ENCODE peak calls at places on chromosomes 2 and 18, in seven cellular contexts. H is adrenal gland, L is psoas muscle, S is mucosa of descending colon, D is foreskin fibroblast, M is choroid plexus epithelial cell, Y is HCT116. Z is an unnamed sample.

GRCh38 chr18:6327895-6328623 is 86.7 kb downstream of the L3MBTL4 start:
- DNase-seq in S (no peak), Y (no peak), M (no peak), D (no peak), H (no peak), L (no peak), Z (peak)

GRCh38 chr2:24957221-24957620 is 14.5 kb downstream of the DNAJC27 start:
- DNase-seq in D (no peak), Y (no peak), S (no peak), H (no peak), M (no peak), L (no peak), Z (no peak)

GRCh38 chr2:233116946-233117345 is 56.8 kb downstream of the INPP5D start:
- DNase-seq in H (no peak), D (no peak), L (no peak), S (no peak), Y (no peak), M (no peak), Z (no peak)

GRCh38 chr2:12389354-12390045 is 327.2 kb upstream of the TRIB2 start:
- DNase-seq in Y (no peak), M (peak), S (no peak), D (peak), L (no peak), H (no peak), Z (no peak)

GRCh38 chr2:79272616-79273015 is 113.1 kb upstream of the REG3A start:
- DNase-seq in L (no peak), H (no peak), S (no peak), Y (no peak), M (no peak), D (no peak), Z (no peak)

GRCh38 chr2:122748552-122749011 is 993.1 kb downstream of the TSN start:
- DNase-seq in L (no peak), S (no peak), Y (no peak), D (peak), M (peak), H (no peak), Z (no peak)

GRCh38 chr18:45320724-45321123 is 294.6 kb upstream of the SLC14A2 start:
- DNase-seq in Y (no peak), M (peak), D (no peak), L (no peak), S (no peak), H (no peak), Z (no peak)

GRCh38 chr18:64409511-64409910 is 260.6 kb upstream of the LINC00305 start:
- DNase-seq in Y (no peak), D (no peak), H (no peak), L (no peak), S (peak), M (peak), Z (no peak)

GRCh38 chr2:212288308-212288707 is 250.3 kb downstream of the ERBB4 start:
- DNase-seq in D (no peak), H (no peak), S (no peak), M (no peak), Y (no peak), L (no peak), Z (no peak)

GRCh38 chr2:10385933-10386773 is 62.0 kb downstream of the ODC1 start:
- DNase-seq in S (no peak), M (peak), L (no peak), H (no peak), D (peak), Y (no peak), Z (no peak)

GRCh38 chr18:76395609-76396008 is 99.4 kb downstream of the ZNF516 start:
- DNase-seq in D (no peak), S (no peak), M (no peak), L (no peak), H (no peak), Y (no peak), Z (no peak)

GRCh38 chr2:55869637-55870325 is 53.8 kb downstream of the EFEMP1 start:
- DNase-seq in D (peak), L (no peak), S (no peak), H (no peak), Y (no peak), M (peak), Z (no peak)

GRCh38 chr2:43018179-43019024 is 208.0 kb downstream of the ZFP36L2 start:
- DNase-seq in L (peak), Y (no peak), H (peak), S (peak), M (peak), D (peak), Z (no peak)

GRCh38 chr2:25374411-25374810 is 32.7 kb upstream of the DNMT3A start:
- DNase-seq in H (no peak), M (no peak), Y (no peak), L (no peak), S (no peak), D (no peak), Z (no peak)

GRCh38 chr2:27170569-27171337 is 21.9 kb downstream of the TCF23 start:
- DNase-seq in L (no peak), H (no peak), S (peak), D (no peak), Y (no peak), M (no peak), Z (no peak)

GRCh38 chr2:158602027-158602426 is 145.3 kb downstream of the PKP4 start:
- DNase-seq in Y (no peak), M (no peak), L (no peak), D (no peak), S (peak), H (no peak), Z (peak)

GRCh38 chr2:151261977-151262291 is 271 bp upstream of the RBM43 start:
- DNase-seq in M (no peak), L (no peak), Y (no peak), D (no peak), S (no peak), H (no peak), Z (no peak)

GRCh38 chr18:65547046-65547445 is 203.8 kb upstream of the CDH7 start:
- DNase-seq in L (no peak), M (no peak), H (no peak), Y (no peak), D (no peak), S (no peak), Z (no peak)

GRCh38 chr2:190578158-190579057 is 43.9 kb upstream of the NEMP2 start:
- DNase-seq in L (no peak), H (no peak), M (peak), D (no peak), S (peak), Y (peak), Z (no peak)

GRCh38 chr2:9975805-9976447 is 24.4 kb downstream of the GRHL1 start:
- DNase-seq in M (peak), L (peak), D (peak), H (peak), Y (peak), S (no peak), Z (peak)

GRCh38 chr18:6571239-6571602 is 156.5 kb upstream of the L3MBTL4 start:
- DNase-seq in S (no peak), D (no peak), H (no peak), Y (no peak), M (no peak), L (no peak), Z (no peak)

GRCh38 chr18:75088021-75088506 is 120.9 kb downstream of the PTGR3 start:
- DNase-seq in M (no peak), H (no peak), D (no peak), S (no peak), Y (no peak), L (no peak), Z (no peak)

GRCh38 chr2:40343904-40344303 is 108.0 kb downstream of the SLC8A1 start:
- DNase-seq in M (peak), Y (no peak), H (no peak), L (no peak), S (no peak), D (peak), Z (no peak)

DNA sequence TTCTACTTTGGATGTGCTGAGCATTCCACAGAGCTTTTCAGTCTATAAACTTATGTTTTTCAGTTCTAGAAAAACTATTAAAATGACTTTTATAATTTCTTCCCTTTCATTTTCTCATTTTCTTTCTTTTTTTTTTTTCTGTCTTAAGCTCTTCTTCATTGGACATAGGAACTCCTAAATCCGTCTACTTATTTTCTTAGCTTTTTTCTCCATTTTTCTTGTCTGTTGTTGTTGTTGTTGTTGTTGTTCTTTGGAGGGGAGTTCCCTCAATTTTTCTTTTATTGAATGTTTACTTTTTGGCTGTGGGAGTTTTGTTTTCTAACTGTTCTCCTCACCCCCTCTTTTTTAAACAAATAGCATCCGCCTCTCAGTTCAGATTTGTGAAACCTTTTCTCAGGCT is 7.9 kb downstream of the SOCS6 start:
- DNase-seq in M (no peak), H (no peak), L (no peak), S (no peak), Y (no peak), D (no peak), Z (no peak)
- H3K4me3 ChIP-seq in M (no peak), H (no peak), L (no peak), S (no peak), Y (no peak), D (peak), Z (no peak)

GRCh38 chr2:222698276-222698675 is 26.8 kb downstream of the MOGAT1 start:
- DNase-seq in D (no peak), L (no peak), S (no peak), Y (no peak), H (no peak), M (no peak), Z (no peak)

GRCh38 chr2:222689322-222689721 is 17.9 kb downstream of the MOGAT1 start:
- DNase-seq in M (no peak), S (no peak), Y (no peak), L (no peak), D (no peak), H (no peak), Z (no peak)

GRCh38 chr2:222688912-222689311 is 17.5 kb downstream of the MOGAT1 start:
- DNase-seq in M (no peak), L (no peak), S (no peak), Y (no peak), H (no peak), D (no peak), Z (no peak)

GRCh38 chr2:222690564-222691200 is 19.2 kb downstream of the MOGAT1 start:
- DNase-seq in D (peak), M (peak), L (peak), Y (peak), H (peak), S (peak), Z (peak)

GRCh38 chr2:222693837-222694236 is 22.4 kb downstream of the MOGAT1 start:
- DNase-seq in H (no peak), D (no peak), S (no peak), M (peak), L (no peak), Y (peak), Z (no peak)
- TF ChIP-seq CTCF in H (no peak), D (no peak), S (no peak), M (peak), L (peak), Y (peak), Z (peak)

GRCh38 chr2:20369366-20369765 is 18.7 kb upstream of the PUM2 start:
- DNase-seq in L (no peak), M (no peak), H (peak), D (no peak), S (no peak), Y (no peak), Z (no peak)
- H3K4me3 ChIP-seq in L (no peak), M (no peak), H (no peak), D (no peak), S (no peak), Y (no peak), Z (no peak)

DNA sequence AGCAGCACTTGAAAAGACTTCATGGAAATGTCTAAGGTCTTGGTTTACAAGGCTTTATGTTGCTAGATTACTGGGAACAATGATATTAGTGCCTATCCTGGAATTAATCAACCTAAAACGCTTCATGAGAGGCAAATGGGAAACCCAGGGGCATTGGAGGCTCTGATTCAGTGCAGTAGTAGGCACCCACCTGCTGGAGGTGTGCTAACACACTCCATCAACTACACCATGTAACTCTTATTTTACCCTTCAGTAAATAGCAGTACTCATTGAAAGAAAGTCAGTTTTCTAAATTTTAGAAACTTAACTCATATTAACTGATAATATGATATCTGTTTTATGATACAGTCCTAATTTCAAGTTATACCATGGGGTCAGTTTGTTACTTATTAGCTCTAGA is 17.4 kb upstream of the HNRNPA3 start:
- DNase-seq in Y (no peak), H (no peak), D (no peak), M (no peak), L (no peak), S (no peak), Z (no peak)
- TF ChIP-seq CTCF in Y (peak), H (no peak), D (no peak), M (no peak), L (no peak), S (no peak), Z (no peak)

DNA sequence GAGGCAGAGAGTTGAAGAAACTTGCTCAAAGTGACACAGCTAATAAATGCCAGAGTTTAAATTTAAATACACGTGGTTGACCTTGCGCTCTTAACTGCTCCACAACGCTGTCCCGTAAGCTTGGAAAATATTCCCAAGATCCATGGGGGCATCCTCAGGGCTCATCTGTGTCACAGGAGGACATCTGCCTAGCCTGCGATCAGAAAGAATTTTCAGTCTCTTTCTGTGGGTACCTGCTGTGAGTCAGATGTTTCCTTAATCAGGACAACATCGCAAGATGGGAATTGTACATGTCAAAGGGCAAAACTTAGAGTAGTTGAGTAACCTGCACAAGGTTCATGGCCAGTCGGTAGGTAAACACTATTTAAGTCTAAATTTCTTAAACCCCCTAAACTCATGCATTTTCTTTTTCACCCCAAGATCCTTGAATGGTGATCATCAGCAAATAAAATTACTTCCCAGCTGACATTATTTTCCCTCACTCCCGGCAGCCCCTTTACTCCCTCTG is 1.4 kb downstream of the CMPK2 start:
- DNase-seq in D (no peak), Y (no peak), L (no peak), M (peak), H (no peak), S (no peak), Z (no peak)
- H3K4me3 ChIP-seq in D (no peak), Y (no peak), L (peak), M (no peak), H (no peak), S (no peak), Z (no peak)

GRCh38 chr2:8525582-8526402 is 156.1 kb upstream of the ID2 start:
- DNase-seq in H (peak), D (no peak), S (peak), M (peak), L (peak), Y (no peak), Z (peak)
- TF ChIP-seq CTCF in H (no peak), D (no peak), S (no peak), M (no peak), L (no peak), Y (peak), Z (peak)